ENCODE peak calls at places on chromosome 21, in ten cellular contexts. L is tibial artery, N is BJ, W is fibroblast of the aortic adventitia, Y is AG09319, C is mammary epithelial cell, F is thoracic aorta, G is HFF-Myc, K is AG09309, X is BE2C. R is an unnamed sample.

GRCh38 chr21:44853601-44854390 is 19.7 kb downstream of the PTTG1IP start:
- DNase-seq in K (no peak), G (no peak), N (no peak), W (no peak), L (no peak), Y (no peak), F (no peak), X (no peak), C (no peak), R (no peak)

GRCh38 chr21:45109831-45110492 is 35.6 kb downstream of the ADARB1 start:
- DNase-seq in C (no peak), Y (peak), N (no peak), K (no peak), L (no peak), W (no peak), X (no peak), G (no peak), F (no peak), R (no peak)

GRCh38 chr21:46155514-46156377 is at the start of gene FTCD:
- DNase-seq in W (no peak), C (no peak), K (no peak), X (peak), N (no peak), Y (no peak), L (peak), G (no peak), F (no peak), R (no peak)

GRCh38 chr21:41160036-41160435 is 7.9 kb upstream of the BACE2 start:
- DNase-seq in K (no peak), G (no peak), L (no peak), N (no peak), F (no peak), X (no peak), W (no peak), Y (no peak), C (no peak), R (no peak)

GRCh38 chr21:44792653-44793052 is 9.0 kb downstream of the UBE2G2 start:
- DNase-seq in L (no peak), C (no peak), N (no peak), Y (no peak), G (no peak), K (no peak), X (no peak), W (no peak), F (no peak), R (no peak)

GRCh38 chr21:37118187-37118826 is 45.3 kb downstream of the TTC3 start:
- DNase-seq in G (no peak), K (no peak), C (peak), L (no peak), Y (no peak), W (no peak), F (no peak), N (no peak), X (no peak), R (no peak)

GRCh38 chr21:45887788-45888187 is 93.8 kb upstream of the COL6A1 start:
- DNase-seq in X (peak), F (no peak), C (no peak), Y (no peak), G (no peak), N (no peak), K (no peak), W (no peak), L (no peak), R (no peak)

GRCh38 chr21:29521872-29522271 is 223.2 kb downstream of the BACH1 start:
- DNase-seq in G (no peak), Y (no peak), K (no peak), F (no peak), L (no peak), X (no peak), W (no peak), N (no peak), C (peak), R (no peak)

GRCh38 chr21:44947930-44948331 is 8.1 kb downstream of the SLX9 start:
- DNase-seq in W (no peak), Y (no peak), K (no peak), X (peak), N (no peak), C (no peak), F (no peak), L (peak), G (no peak), R (no peak)

GRCh38 chr21:32645261-32646182 is 33.3 kb upstream of the CFAP298 start:
- DNase-seq in X (no peak), N (no peak), C (no peak), K (no peak), G (no peak), F (no peak), W (no peak), L (no peak), Y (no peak), R (no peak)

GRCh38 chr21:44726803-44727202 is 15.4 kb upstream of the TSPEAR start:
- DNase-seq in L (no peak), K (no peak), F (no peak), G (no peak), N (no peak), W (no peak), X (no peak), C (no peak), Y (no peak), R (no peak)

GRCh38 chr21:17585875-17586450 is 26.7 kb downstream of the BTG3 start:
- DNase-seq in Y (peak), C (peak), G (peak), L (no peak), K (peak), N (no peak), F (no peak), X (peak), W (peak), R (no peak)

GRCh38 chr21:36929622-36930021 is 36.8 kb downstream of the HLCS start:
- DNase-seq in Y (no peak), F (no peak), X (no peak), W (no peak), G (no peak), K (no peak), N (no peak), L (no peak), C (peak), R (no peak)

GRCh38 chr21:33286600-33287456 is 20.7 kb downstream of the IL10RB start:
- DNase-seq in W (peak), Y (no peak), L (no peak), X (no peak), C (peak), F (no peak), N (no peak), K (no peak), G (peak), R (peak)

GRCh38 chr21:35149698-35150097 is 100.6 kb upstream of the RUNX1 start:
- DNase-seq in K (no peak), C (peak), Y (peak), L (no peak), F (no peak), W (peak), N (peak), X (no peak), G (no peak), R (no peak)

GRCh38 chr21:33266050-33266783 is at the start of gene IL10RB:
- DNase-seq in N (no peak), X (peak), L (peak), W (peak), G (no peak), C (peak), F (peak), K (no peak), Y (no peak), R (no peak)

GRCh38 chr21:46135782-46136181 is 19.6 kb downstream of the FTCD start:
- DNase-seq in K (no peak), L (no peak), F (no peak), C (no peak), G (no peak), W (no peak), N (no peak), Y (no peak), X (no peak), R (no peak)

GRCh38 chr21:21200939-21201610 is 202.9 kb downstream of the NCAM2 start:
- DNase-seq in C (no peak), X (no peak), L (no peak), G (no peak), Y (no peak), F (no peak), N (no peak), K (no peak), W (peak), R (no peak)

GRCh38 chr21:36859744-36860501 is 106.5 kb downstream of the HLCS start:
- DNase-seq in N (no peak), X (peak), C (peak), L (peak), F (no peak), W (no peak), K (no peak), G (no peak), Y (no peak), R (no peak)

GRCh38 chr21:37862536-37862935 is 53.7 kb downstream of the KCNJ6 start:
- DNase-seq in K (no peak), Y (no peak), X (no peak), W (no peak), G (no peak), N (no peak), L (no peak), F (no peak), C (peak), R (no peak)

GRCh38 chr21:27505516-27505915 is 538.6 kb upstream of the ADAMTS5 start:
- DNase-seq in F (no peak), Y (peak), W (peak), G (peak), K (peak), X (no peak), C (peak), N (peak), L (no peak), R (peak)

GRCh38 chr21:35940074-35940927 is 120.0 kb downstream of the SETD4 start:
- DNase-seq in C (peak), F (no peak), X (no peak), K (peak), N (peak), L (peak), W (peak), G (no peak), Y (peak), R (peak)

GRCh38 chr21:37367301-37367757 is 756 bp downstream of the DYRK1A start:
- DNase-seq in N (no peak), W (no peak), L (no peak), K (no peak), C (no peak), X (peak), F (no peak), Y (no peak), G (no peak), R (no peak)

GRCh38 chr21:19340303-19340702 is 936.7 kb upstream of the TMPRSS15 start:
- DNase-seq in C (no peak), Y (no peak), W (no peak), N (no peak), K (no peak), G (no peak), F (no peak), X (peak), L (no peak), R (no peak)
- TF ChIP-seq CTCF in C (no peak), Y (no peak), W (no peak), N (no peak), K (no peak), G (no peak), F (no peak), X (peak), L (no peak), R (no peak)

GRCh38 chr21:26099610-26100219 is 70.9 kb downstream of the APP start:
- DNase-seq in X (peak), L (no peak), Y (no peak), F (no peak), N (peak), C (no peak), K (peak), W (peak), G (no peak), R (no peak)
- TF ChIP-seq CTCF in X (no peak), L (no peak), Y (no peak), F (no peak), N (no peak), C (no peak), K (no peak), W (no peak), G (no peak), R (no peak)

DNA sequence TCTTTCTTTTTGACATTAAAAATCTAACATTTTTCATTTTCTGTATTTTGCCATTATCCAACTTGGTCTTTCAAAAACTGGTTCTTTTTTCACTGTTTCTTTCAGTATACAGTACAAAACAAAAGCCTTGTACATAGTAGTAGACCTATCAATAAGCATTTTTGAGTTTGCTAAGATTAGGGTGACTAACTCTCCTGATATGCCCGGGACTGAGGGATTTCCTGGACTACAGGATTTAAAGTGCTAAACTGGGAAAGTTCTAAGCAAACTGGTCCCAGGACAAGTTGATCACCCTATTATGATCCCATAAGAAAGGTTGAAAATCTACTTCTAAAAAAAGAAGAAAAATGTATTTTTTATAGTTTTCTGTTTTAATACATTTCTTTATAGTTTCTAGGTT is 120.9 kb downstream of the USP25 start:
- DNase-seq in F (no peak), X (no peak), Y (no peak), C (peak), L (no peak), G (no peak), N (no peak), W (peak), K (no peak), R (no peak)
- TF ChIP-seq CTCF in F (no peak), X (no peak), Y (no peak), C (no peak), L (no peak), G (no peak), N (no peak), W (no peak), K (no peak), R (no peak)

GRCh38 chr21:39353295-39353694 is 4.4 kb upstream of the HMGN1 start:
- DNase-seq in W (peak), F (no peak), X (no peak), N (no peak), G (no peak), Y (no peak), C (no peak), L (no peak), K (no peak), R (no peak)
- TF ChIP-seq CTCF in W (no peak), F (no peak), X (no peak), N (no peak), G (no peak), Y (no peak), C (no peak), L (no peak), K (no peak), R (no peak)

GRCh38 chr21:31201144-31201543 is 142.9 kb downstream of the TIAM1 start:
- DNase-seq in F (no peak), Y (no peak), N (no peak), G (no peak), L (no peak), K (no peak), W (no peak), X (no peak), C (no peak), R (no peak)

GRCh38 chr21:31195334-31196015 is 148.6 kb downstream of the TIAM1 start:
- DNase-seq in C (no peak), K (no peak), N (no peak), Y (no peak), L (no peak), G (no peak), W (no peak), X (no peak), F (no peak), R (no peak)

GRCh38 chr21:31201548-31201947 is 142.5 kb downstream of the TIAM1 start:
- DNase-seq in W (peak), C (no peak), L (peak), X (no peak), Y (no peak), K (no peak), G (no peak), N (no peak), F (peak), R (no peak)

GRCh38 chr21:31196724-31197123 is 147.3 kb downstream of the TIAM1 start:
- DNase-seq in C (no peak), Y (no peak), L (no peak), F (no peak), K (no peak), X (no peak), N (no peak), W (no peak), G (no peak), R (no peak)

GRCh38 chr21:31198575-31198974 is 145.5 kb downstream of the TIAM1 start:
- DNase-seq in G (no peak), C (peak), Y (no peak), X (no peak), K (no peak), L (no peak), W (peak), N (no peak), F (no peak), R (peak)
- TF ChIP-seq CTCF in G (peak), C (peak), Y (peak), X (peak), K (peak), L (peak), W (peak), N (peak), F (no peak), R (peak)

DNA sequence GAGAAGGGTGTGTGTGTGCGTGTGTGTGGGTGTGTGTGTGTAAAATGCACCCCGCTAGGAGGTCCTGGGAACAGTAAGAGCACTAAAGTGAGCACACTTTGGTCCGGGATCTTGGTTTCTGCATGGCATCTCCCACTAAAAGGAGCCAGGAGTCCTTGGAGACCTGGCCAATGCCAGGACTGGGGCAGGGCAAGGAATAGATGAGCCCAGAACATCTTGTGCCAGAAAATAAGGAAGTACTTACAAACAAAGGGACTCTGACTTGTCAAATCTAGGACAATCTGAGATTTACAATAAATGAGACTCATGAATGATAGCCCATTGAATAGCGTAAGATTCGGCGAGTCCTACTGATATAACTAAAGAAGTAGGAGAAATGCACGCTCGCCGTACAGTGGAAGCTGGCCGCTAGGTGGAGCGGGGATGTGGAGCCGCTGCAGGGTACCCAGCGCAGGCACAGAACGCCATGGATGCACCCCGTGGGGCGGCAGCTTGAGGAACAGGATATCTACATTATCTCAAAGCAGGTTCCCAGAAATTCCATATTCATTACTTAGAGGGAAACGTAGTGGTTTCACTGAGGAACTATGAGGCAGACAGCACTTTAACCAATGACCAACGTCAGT is 7.1 kb downstream of the SLC37A1 start:
- DNase-seq in Y (no peak), W (no peak), N (no peak), L (no peak), X (peak), F (no peak), K (no peak), C (no peak), G (no peak), R (no peak)
- TF ChIP-seq CTCF in Y (no peak), W (peak), N (peak), L (no peak), X (peak), F (no peak), K (no peak), C (no peak), G (peak), R (peak)

DNA sequence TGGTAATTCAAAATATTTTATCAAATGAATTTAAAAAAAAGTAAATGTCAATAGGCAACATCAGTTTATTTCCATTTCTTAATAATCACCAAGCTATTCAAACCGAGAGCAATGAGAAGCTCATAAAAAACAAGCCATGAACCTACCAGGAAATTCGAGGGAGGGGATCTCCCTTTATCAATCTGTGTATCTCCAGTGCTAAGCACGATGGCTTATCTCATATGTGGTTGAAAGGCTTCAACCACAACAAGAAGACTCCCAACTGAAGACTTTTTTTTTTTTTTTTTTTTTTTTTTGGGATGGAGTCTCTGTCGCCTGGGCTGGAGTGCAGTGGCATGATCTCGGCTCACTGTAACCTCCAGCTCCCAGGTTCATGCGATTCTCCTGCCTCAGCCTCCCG is 833.3 kb downstream of the USP25 start:
- DNase-seq in N (no peak), G (no peak), X (no peak), Y (no peak), C (no peak), L (no peak), W (no peak), K (no peak), F (no peak), R (no peak)
- TF ChIP-seq CTCF in N (no peak), G (no peak), X (no peak), Y (no peak), C (no peak), L (no peak), W (no peak), K (no peak), F (no peak), R (no peak)

R was measured in AG04449.